ENCODE peak calls at places on chromosomes 5 and 9, in nine cellular contexts. O is kidney tubule cell, A is fibroblast of gingiva, B is neural progenitor cell, N is A549, T is Calu3, R is Ammon's horn, X is mammary epithelial cell, U is HS-5. H is an unnamed sample.

GRCh38 chr9:2066312-2067273 is 51.4 kb downstream of the SMARCA2 start:
- DNase-seq in O (peak), A (peak), B (peak), N (no peak), T (no peak), R (no peak), X (no peak), U (no peak), H (peak)

GRCh38 chr9:117156150-117156688 is 258.6 kb downstream of the ASTN2 start:
- DNase-seq in O (no peak), A (no peak), B (no peak), N (no peak), T (no peak), R (no peak), X (no peak), U (no peak), H (no peak)

GRCh38 chr9:131239307-131239975 is 36.9 kb downstream of the FAM78A start:
- DNase-seq in O (no peak), A (no peak), B (no peak), N (no peak), T (no peak), R (no peak), X (no peak), U (no peak), H (no peak)

GRCh38 chr5:31421806-31422586 is 109.9 kb downstream of the DROSHA start:
- DNase-seq in O (no peak), A (no peak), B (no peak), N (no peak), T (no peak), R (no peak), X (no peak), U (no peak), H (no peak)

GRCh38 chr9:79757906-79758669 is 186.3 kb downstream of the TLE4 start:
- DNase-seq in O (peak), A (no peak), B (no peak), N (no peak), T (no peak), R (no peak), X (no peak), U (no peak), H (peak)

GRCh38 chr5:109953821-109954220 is 264.1 kb downstream of the MAN2A1 start:
- DNase-seq in O (no peak), A (no peak), B (no peak), N (no peak), T (no peak), R (no peak), X (no peak), U (no peak), H (no peak)

GRCh38 chr9:4849364-4849763 is 56.6 kb downstream of the RCL1 start:
- DNase-seq in O (peak), A (no peak), B (no peak), N (no peak), T (no peak), R (no peak), X (no peak), U (no peak), H (no peak)

GRCh38 chr9:114281421-114282103 is 41.3 kb upstream of the ORM1 start:
- DNase-seq in O (no peak), A (peak), B (no peak), N (no peak), T (no peak), R (no peak), X (no peak), U (no peak), H (no peak)

GRCh38 chr9:91676042-91676441 is 252.4 kb upstream of the NFIL3 start:
- DNase-seq in O (no peak), A (no peak), B (no peak), N (no peak), T (peak), R (no peak), X (peak), U (no peak), H (no peak)

GRCh38 chr5:60810438-60811085 is 33.5 kb downstream of the ELOVL7 start:
- DNase-seq in O (peak), A (no peak), B (no peak), N (peak), T (peak), R (no peak), X (peak), U (peak), H (no peak)

GRCh38 chr9:1612886-1613285 is 402.3 kb upstream of the SMARCA2 start:
- DNase-seq in O (no peak), A (no peak), B (no peak), N (no peak), T (no peak), R (no peak), X (peak), U (no peak), H (no peak)

GRCh38 chr9:7273575-7273974 is 515.8 kb downstream of the KDM4C start:
- DNase-seq in O (no peak), A (no peak), B (peak), N (no peak), T (no peak), R (peak), X (no peak), U (no peak), H (peak)

GRCh38 chr5:128470663-128471062 is 67.4 kb downstream of the FBN2 start:
- DNase-seq in O (no peak), A (peak), B (no peak), N (no peak), T (no peak), R (no peak), X (no peak), U (peak), H (no peak)

GRCh38 chr9:91623004-91623403 is 199.4 kb upstream of the NFIL3 start:
- DNase-seq in O (peak), A (no peak), B (no peak), N (no peak), T (no peak), R (no peak), X (peak), U (peak), H (no peak)

GRCh38 chr5:81216152-81216551 is 17.0 kb upstream of the CKMT2 start:
- DNase-seq in O (no peak), A (no peak), B (no peak), N (no peak), T (no peak), R (no peak), X (no peak), U (no peak), H (no peak)

GRCh38 chr5:170638454-170639220 is 134.8 kb downstream of the KCNIP1 start:
- DNase-seq in O (peak), A (peak), B (peak), N (peak), T (peak), R (peak), X (peak), U (peak), H (peak)

GRCh38 chr9:72145093-72145492 is 4.1 kb upstream of the GDA start:
- DNase-seq in O (peak), A (no peak), B (no peak), N (no peak), T (no peak), R (peak), X (peak), U (no peak), H (no peak)

GRCh38 chr9:107878462-107878861 is 388.9 kb upstream of the KLF4 start:
- DNase-seq in O (no peak), A (no peak), B (no peak), N (no peak), T (no peak), R (no peak), X (no peak), U (no peak), H (peak)

GRCh38 chr9:96661711-96662110 is 6.6 kb upstream of the PRXL2C start:
- DNase-seq in O (peak), A (no peak), B (no peak), N (no peak), T (no peak), R (no peak), X (no peak), U (no peak), H (no peak)

GRCh38 chr5:61275841-61276240 is 56.2 kb upstream of the ZSWIM6 start:
- DNase-seq in O (peak), A (peak), B (no peak), N (no peak), T (no peak), R (peak), X (peak), U (peak), H (peak)

GRCh38 chr5:110909950-110910349 is 161.6 kb upstream of the TSLP start:
- DNase-seq in O (no peak), A (peak), B (no peak), N (no peak), T (no peak), R (no peak), X (no peak), U (no peak), H (no peak)

GRCh38 chr5:35926389-35927051 is 11.9 kb downstream of the CAPSL start:
- DNase-seq in O (peak), A (peak), B (peak), N (peak), T (peak), R (peak), X (peak), U (peak), H (peak)

GRCh38 chr9:16031971-16032370 is 479.1 kb downstream of the CCDC171 start:
- DNase-seq in O (peak), A (peak), B (no peak), N (no peak), T (no peak), R (no peak), X (peak), U (no peak), H (no peak)

GRCh38 chr9:124216474-124217176 is 41.1 kb upstream of the NEK6 start:
- DNase-seq in O (no peak), A (no peak), B (no peak), N (no peak), T (no peak), R (peak), X (no peak), U (no peak), H (peak)

GRCh38 chr9:121498487-121499176 is 1.0 kb downstream of the GGTA1 start:
- DNase-seq in O (peak), A (peak), B (peak), N (peak), T (peak), R (peak), X (peak), U (peak), H (peak)

GRCh38 chr5:127040779-127041520 is 10.6 kb upstream of the MARCHF3 start:
- DNase-seq in O (peak), A (no peak), B (no peak), N (no peak), T (peak), R (no peak), X (peak), U (no peak), H (no peak)

GRCh38 chr5:159178978-159179377 is 30.4 kb downstream of the RNF145 start:
- DNase-seq in O (peak), A (peak), B (no peak), N (peak), T (peak), R (no peak), X (peak), U (peak), H (peak)

GRCh38 chr9:93169444-93169843 is 14.5 kb upstream of the WNK2 start:
- DNase-seq in O (no peak), A (no peak), B (no peak), N (no peak), T (no peak), R (no peak), X (no peak), U (no peak), H (no peak)

GRCh38 chr9:134152022-134152448 is 12.3 kb downstream of the RNU6ATAC start:
- DNase-seq in O (no peak), A (no peak), B (no peak), N (no peak), T (no peak), R (no peak), X (no peak), U (no peak), H (no peak)

GRCh38 chr5:175728885-175729828 is 71.3 kb downstream of the HRH2 start:
- DNase-seq in O (peak), A (no peak), B (peak), N (no peak), T (no peak), R (no peak), X (no peak), U (no peak), H (no peak)

GRCh38 chr9:82764270-82764669 is 298.7 kb downstream of the RASEF start:
- DNase-seq in O (no peak), A (no peak), B (no peak), N (no peak), T (no peak), R (no peak), X (no peak), U (no peak), H (no peak)

GRCh38 chr9:107491081-107492053 is 1.8 kb upstream of the KLF4 start:
- DNase-seq in O (peak), A (no peak), B (peak), N (no peak), T (peak), R (no peak), X (no peak), U (no peak), H (no peak)

GRCh38 chr9:115986508-115986907 is 167.1 kb upstream of the PAPPA start:
- DNase-seq in O (no peak), A (no peak), B (no peak), N (no peak), T (no peak), R (no peak), X (no peak), U (no peak), H (peak)

GRCh38 chr9:32581512-32582143 is 8.7 kb upstream of the NDUFB6 start:
- DNase-seq in O (peak), A (peak), B (peak), N (peak), T (peak), R (peak), X (peak), U (no peak), H (peak)

GRCh38 chr9:2925016-2925415 is 81.1 kb upstream of the PUM3 start:
- DNase-seq in O (no peak), A (no peak), B (no peak), N (no peak), T (no peak), R (no peak), X (no peak), U (no peak), H (no peak)

GRCh38 chr5:3899093-3899492 is 303.5 kb downstream of the IRX1 start:
- DNase-seq in O (no peak), A (no peak), B (peak), N (no peak), T (no peak), R (no peak), X (no peak), U (no peak), H (no peak)

GRCh38 chr9:104810421-104811339 is 46.8 kb downstream of the NIPSNAP3B start:
- DNase-seq in O (peak), A (peak), B (no peak), N (peak), T (peak), R (peak), X (peak), U (no peak), H (no peak)